ENCODE peak calls at places on chromosomes 2 and 18, in nine cellular contexts. X is LNCaP clone FGC, M is heart right ventricle, Y is lower lobe of right lung, I is A673, B is H7, K is heart left ventricle, S is fibroblast of pulmonary artery, P is cardiac fibroblast. E is an unnamed sample.

GRCh38 chr18:75530548-75531211 is 103.2 kb upstream of the SMIM21 start:
- DNase-seq in P (peak), M (peak), S (peak), I (no peak), K (peak), Y (no peak), B (no peak), X (no peak), E (no peak)

GRCh38 chr2:240429872-240430491 is 5.5 kb upstream of the GPC1 start:
- DNase-seq in Y (peak), B (peak), X (no peak), K (peak), M (peak), S (no peak), P (no peak), I (no peak), E (no peak)

GRCh38 chr2:183021613-183022012 is 16.6 kb downstream of the NCKAP1 start:
- DNase-seq in B (no peak), P (no peak), M (no peak), I (no peak), K (no peak), S (no peak), X (no peak), Y (no peak), E (no peak)

GRCh38 chr18:67359868-67360838 is 156.4 kb downstream of the DSEL start:
- DNase-seq in Y (no peak), M (peak), X (peak), B (no peak), I (peak), P (peak), K (peak), S (peak), E (peak)

GRCh38 chr2:136424112-136424511 is 306.2 kb upstream of the CXCR4 start:
- DNase-seq in B (no peak), P (no peak), K (no peak), Y (no peak), X (no peak), I (no peak), M (no peak), S (no peak), E (no peak)

GRCh38 chr18:74524097-74524496 is 10.2 kb upstream of the CNDP1 start:
- DNase-seq in X (no peak), I (peak), S (no peak), B (no peak), K (peak), M (peak), P (no peak), Y (no peak), E (no peak)

GRCh38 chr2:71831208-71831577 is 316.5 kb downstream of the CYP26B1 start:
- DNase-seq in I (no peak), P (peak), Y (no peak), X (no peak), B (no peak), M (peak), S (peak), K (peak), E (peak)

GRCh38 chr18:24369420-24369819 is 28.2 kb downstream of the OSBPL1A start:
- DNase-seq in K (no peak), P (peak), S (no peak), M (no peak), X (no peak), I (no peak), B (no peak), Y (no peak), E (no peak)

GRCh38 chr2:241912021-241912555 is 42.6 kb downstream of the RTP5 start:
- DNase-seq in M (no peak), B (peak), X (no peak), Y (no peak), I (no peak), P (no peak), K (no peak), S (no peak), E (no peak)

GRCh38 chr2:173653427-173653795 is 298.7 kb downstream of the CDCA7 start:
- DNase-seq in P (no peak), B (no peak), I (no peak), Y (no peak), S (no peak), M (no peak), K (no peak), X (no peak), E (no peak)

GRCh38 chr2:202269585-202269984 is 4.0 kb downstream of the NOP58 start:
- DNase-seq in B (no peak), I (no peak), Y (no peak), S (no peak), X (no peak), M (no peak), K (no peak), P (no peak), E (no peak)

GRCh38 chr18:31233550-31234306 is 71.1 kb upstream of the DSC1 start:
- DNase-seq in B (no peak), X (no peak), S (no peak), Y (no peak), M (no peak), P (no peak), I (no peak), K (no peak), E (no peak)

GRCh38 chr2:55415300-55415699 is 4.4 kb downstream of the CCDC88A start:
- DNase-seq in K (no peak), Y (no peak), I (no peak), P (no peak), B (no peak), X (no peak), M (no peak), S (no peak), E (no peak)

GRCh38 chr18:57466307-57466706 is 31.1 kb downstream of the ONECUT2 start:
- DNase-seq in M (no peak), B (no peak), X (peak), S (peak), P (peak), K (no peak), I (no peak), Y (no peak), E (no peak)

GRCh38 chr18:22069916-22070315 is 99.5 kb upstream of the GATA6 start:
- DNase-seq in K (no peak), I (no peak), M (no peak), Y (no peak), B (no peak), S (no peak), X (no peak), P (no peak), E (no peak)

GRCh38 chr18:22065311-22065710 is 104.1 kb upstream of the GATA6 start:
- DNase-seq in Y (no peak), S (no peak), I (no peak), B (no peak), M (no peak), P (no peak), K (no peak), X (no peak), E (no peak)

GRCh38 chr18:22066083-22066485 is 103.3 kb upstream of the GATA6 start:
- DNase-seq in X (no peak), S (no peak), M (no peak), P (no peak), Y (no peak), K (no peak), I (no peak), B (no peak), E (no peak)

GRCh38 chr18:22067682-22068081 is 101.7 kb upstream of the GATA6 start:
- DNase-seq in X (no peak), M (no peak), I (no peak), B (no peak), Y (no peak), P (no peak), S (no peak), K (no peak), E (no peak)

GRCh38 chr18:22067109-22067508 is 102.3 kb upstream of the GATA6 start:
- DNase-seq in M (no peak), S (no peak), B (no peak), I (no peak), P (no peak), Y (no peak), X (no peak), K (no peak), E (no peak)
- H3K4me3 ChIP-seq in M (no peak), S (no peak), B (no peak), I (no peak), P (no peak), Y (no peak), X (no peak), K (no peak), E (no peak)

GRCh38 chr2:158411748-158412147 is 44.8 kb downstream of the CCDC148 start:
- DNase-seq in M (no peak), P (no peak), S (no peak), K (no peak), X (no peak), B (no peak), Y (no peak), I (no peak), E (no peak)

GRCh38 chr2:158410132-158410531 is 46.4 kb downstream of the CCDC148 start:
- DNase-seq in P (no peak), X (no peak), M (no peak), K (no peak), B (no peak), I (no peak), Y (no peak), S (no peak), E (no peak)

GRCh38 chr2:158413581-158413980 is 43.0 kb downstream of the CCDC148 start:
- DNase-seq in S (no peak), X (no peak), K (no peak), M (no peak), B (no peak), I (no peak), P (no peak), Y (no peak), E (no peak)

GRCh38 chr2:158414538-158414937 is 42.0 kb downstream of the CCDC148 start:
- DNase-seq in X (no peak), S (peak), B (no peak), I (no peak), P (peak), M (no peak), Y (no peak), K (no peak), E (no peak)

DNA sequence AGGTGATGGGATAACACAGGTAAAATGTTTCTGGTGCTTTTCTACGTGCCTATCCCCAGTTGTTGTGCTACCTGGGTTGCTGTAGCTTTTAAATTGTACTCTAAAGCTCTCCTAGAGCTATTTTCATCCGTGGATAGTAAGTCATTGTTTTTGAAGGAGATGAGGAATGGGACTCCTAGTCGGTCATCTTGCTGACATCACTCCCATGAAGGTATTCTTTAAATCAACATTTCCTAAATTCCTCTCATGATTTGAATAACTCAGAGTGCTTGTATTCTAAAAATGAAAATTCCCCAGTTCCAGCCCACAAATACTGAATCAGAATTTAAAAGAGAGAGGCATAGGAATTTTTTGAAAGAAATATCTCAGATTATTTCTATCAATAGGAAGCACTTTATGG is 44.3 kb downstream of the CCDC148 start:
- DNase-seq in S (peak), I (no peak), K (no peak), Y (no peak), B (no peak), X (no peak), P (no peak), M (no peak), E (no peak)
- H3K4me3 ChIP-seq in S (no peak), I (no peak), K (no peak), Y (no peak), B (no peak), X (no peak), P (no peak), M (no peak), E (no peak)

GRCh38 chr2:62456721-62457539 is 49.1 kb downstream of the TMEM17 start:
- DNase-seq in P (peak), X (no peak), B (peak), M (peak), K (peak), I (peak), Y (peak), S (peak), E (no peak)

GRCh38 chr2:62459106-62459505 is 46.9 kb downstream of the TMEM17 start:
- DNase-seq in P (no peak), B (no peak), X (no peak), I (no peak), Y (no peak), K (peak), M (no peak), S (no peak), E (no peak)

GRCh38 chr2:62458206-62459035 is 47.6 kb downstream of the TMEM17 start:
- DNase-seq in X (no peak), K (peak), Y (no peak), B (no peak), M (no peak), P (no peak), I (no peak), S (no peak), E (no peak)

GRCh38 chr2:62455957-62456692 is 49.9 kb downstream of the TMEM17 start:
- DNase-seq in S (no peak), X (no peak), K (no peak), B (no peak), M (no peak), Y (no peak), P (no peak), I (no peak), E (no peak)

DNA sequence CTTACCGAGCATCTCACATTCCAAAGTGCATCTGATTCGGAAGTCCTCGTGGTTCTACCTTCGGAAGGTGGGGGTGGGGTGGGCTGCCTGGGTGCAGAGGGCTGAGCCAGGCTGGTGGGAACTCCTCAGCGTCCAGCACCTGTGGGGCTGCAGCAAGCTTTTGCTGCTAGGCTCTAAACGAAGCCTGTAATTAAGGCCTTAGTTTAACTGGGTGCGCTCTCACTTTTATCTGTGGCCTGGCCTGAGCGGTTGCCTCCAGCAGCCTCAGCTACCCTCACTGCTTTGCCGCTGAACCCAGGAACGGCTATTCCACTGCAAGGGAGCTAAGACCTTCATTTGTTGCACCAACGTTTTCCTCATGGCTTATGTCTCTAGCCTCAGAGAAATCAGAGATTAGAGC is 48.4 kb downstream of the TMEM17 start:
- DNase-seq in X (no peak), P (no peak), Y (no peak), S (no peak), B (no peak), I (no peak), M (no peak), K (no peak), E (no peak)
- H3K4me3 ChIP-seq in X (no peak), P (peak), Y (peak), S (peak), B (peak), I (peak), M (peak), K (peak), E (peak)

DNA sequence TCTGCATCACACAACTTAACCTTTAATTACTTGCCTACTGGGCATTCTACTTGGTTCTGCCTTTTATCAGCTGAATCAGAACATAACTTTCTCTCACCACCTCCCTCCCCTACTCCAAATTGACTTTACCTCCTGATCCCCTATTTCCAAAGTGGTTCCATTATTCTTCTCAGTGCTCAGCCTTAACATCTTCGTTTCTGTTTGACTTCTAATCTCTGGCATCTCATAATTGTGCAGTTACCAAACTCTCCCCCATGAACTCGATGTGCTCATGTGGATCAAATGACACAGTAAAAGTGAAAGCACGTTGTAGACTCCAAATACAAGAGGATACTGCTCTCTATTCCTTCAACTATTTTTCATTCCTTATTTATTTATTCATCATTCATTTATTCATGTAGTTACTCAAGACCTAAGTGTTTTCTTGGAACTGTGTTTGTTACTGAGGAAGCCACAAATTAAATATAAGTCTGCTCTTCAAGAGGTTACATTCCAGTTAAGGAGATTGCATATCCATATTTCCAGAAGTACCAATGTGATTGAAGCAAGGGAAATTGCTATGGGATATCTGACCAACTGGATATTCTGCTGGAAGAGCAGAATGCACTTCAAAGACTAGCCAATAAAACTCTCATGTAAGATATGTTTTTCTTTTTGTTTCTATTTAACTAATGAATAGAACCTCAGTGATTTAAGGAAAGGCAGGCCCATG is 158.8 kb downstream of the TMEFF2 start:
- DNase-seq in Y (no peak), M (no peak), X (no peak), I (peak), P (peak), K (no peak), B (no peak), S (peak), E (no peak)
- H3K4me3 ChIP-seq in Y (no peak), M (no peak), X (no peak), I (no peak), P (no peak), K (no peak), B (no peak), S (no peak), E (no peak)

GRCh38 chr18:12309683-12310198 is 1.7 kb downstream of the TUBB6 start:
- DNase-seq in M (no peak), I (no peak), B (no peak), P (peak), X (no peak), Y (no peak), K (no peak), S (peak), E (no peak)

GRCh38 chr18:12307871-12308385 is at the start of gene TUBB6:
- DNase-seq in I (peak), Y (peak), M (peak), K (peak), X (no peak), B (peak), S (peak), P (peak), E (no peak)

GRCh38 chr18:12312936-12313335 is 4.9 kb downstream of the TUBB6 start:
- DNase-seq in P (peak), S (peak), X (no peak), K (no peak), I (no peak), M (no peak), B (no peak), Y (no peak), E (no peak)

GRCh38 chr18:12308386-12309100 is 502 bp downstream of the TUBB6 start:
- DNase-seq in X (no peak), I (peak), Y (peak), K (peak), S (peak), B (peak), M (peak), P (peak), E (peak)

DNA sequence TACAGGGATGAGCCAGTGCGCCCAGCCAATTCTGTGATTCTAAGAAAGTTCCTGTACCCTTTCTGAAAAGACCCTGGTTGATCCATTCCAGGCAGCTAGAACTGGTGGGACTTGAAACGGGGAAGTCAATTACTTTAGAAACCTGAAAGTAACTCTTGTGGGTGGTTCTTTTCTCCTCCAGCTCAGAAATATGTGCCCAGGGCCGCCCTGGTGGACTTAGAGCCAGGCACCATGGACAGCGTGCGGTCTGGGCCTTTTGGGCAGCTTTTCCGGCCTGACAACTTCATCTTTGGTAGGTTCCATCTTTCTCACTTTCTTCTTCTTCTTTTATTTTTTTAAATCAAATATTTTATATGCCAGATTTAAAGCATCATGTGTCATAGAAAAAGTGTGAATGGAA is 2.7 kb downstream of the TUBB6 start:
- DNase-seq in S (no peak), Y (no peak), X (no peak), B (no peak), K (no peak), P (no peak), M (no peak), I (no peak), E (no peak)
- H3K4me3 ChIP-seq in S (peak), Y (no peak), X (no peak), B (no peak), K (no peak), P (peak), M (no peak), I (no peak), E (peak)